ENCODE peak calls at places on chromosomes 3 and 15, in six cellular contexts. C is coronary artery, B is AG09319, N is nephron progenitor cell, Q is OCI-M1, G is NCI-H69. K is an unnamed sample.
A peak's percentile ranks its signal among the peaks of the same experiment; 100 is the strongest.

GRCh38 chr15:99015677-99016568 is 8.3 kb upstream of the PGPEP1L start:
- DNase-seq in B (no peak), Q (no peak), N (peak; percentile 46), C (no peak), G (no peak), K (no peak)

GRCh38 chr3:174342941-174343431 is 516.1 kb upstream of the NAALADL2 start:
- DNase-seq in G (no peak), N (no peak), B (no peak), C (no peak), Q (no peak), K (no peak)

GRCh38 chr3:13332158-13332557 is 88.0 kb downstream of the NUP210 start:
- DNase-seq in N (no peak), C (no peak), G (peak; percentile 65), B (no peak), Q (no peak), K (no peak)

GRCh38 chr15:93274276-93274675 is 185.3 kb upstream of the RGMA start:
- DNase-seq in G (no peak), N (no peak), Q (no peak), C (no peak), B (no peak), K (no peak)

GRCh38 chr3:140424211-140424610 is 253.7 kb upstream of the TRIM42 start:
- DNase-seq in C (no peak), B (no peak), N (no peak), G (no peak), Q (no peak), K (no peak)

GRCh38 chr15:35499723-35500122 is 46.2 kb downstream of the DPH6 start:
- DNase-seq in C (no peak), G (peak; percentile 31), Q (no peak), B (no peak), N (no peak), K (no peak)

GRCh38 chr3:108076564-108076963 is 14.3 kb downstream of the CD47 start:
- DNase-seq in G (no peak), N (no peak), B (no peak), Q (no peak), C (no peak), K (no peak)

GRCh38 chr3:28853830-28854229 is 427.0 kb upstream of the RBMS3 start:
- DNase-seq in C (no peak), B (no peak), N (no peak), Q (peak; percentile 43), G (no peak), K (no peak)

GRCh38 chr15:63583027-63583426 is 14.2 kb upstream of the FBXL22 start:
- DNase-seq in B (peak; percentile 40), Q (no peak), G (no peak), C (no peak), N (no peak), K (no peak)

GRCh38 chr3:59927061-59927460 is 877.2 kb upstream of the CFAP20DC start:
- DNase-seq in N (no peak), G (no peak), Q (no peak), C (no peak), B (no peak), K (no peak)

GRCh38 chr3:197012021-197012883 is 17.4 kb downstream of the MELTF start:
- DNase-seq in B (no peak), N (no peak), G (no peak), Q (no peak), C (no peak), K (no peak)

GRCh38 chr3:58074126-58074715 is 66.0 kb downstream of the FLNB start:
- DNase-seq in Q (peak; percentile 87), G (no peak), N (no peak), C (no peak), B (no peak), K (no peak)

GRCh38 chr3:113769551-113769950 is 22.7 kb downstream of the ATP6V1A start:
- DNase-seq in G (no peak), C (no peak), B (peak; percentile 49), Q (peak; percentile 16), N (no peak), K (no peak)

GRCh38 chr3:157469571-157470294 is 33.1 kb downstream of the PTX3 start:
- DNase-seq in C (no peak), N (no peak), G (no peak), B (no peak), Q (no peak), K (no peak)

GRCh38 chr3:15610083-15610482 is 8.5 kb downstream of the BTD start:
- DNase-seq in B (no peak), G (peak; percentile 8), Q (no peak), N (no peak), C (no peak), K (no peak)

GRCh38 chr3:38555926-38556325 is 59.8 kb downstream of the EXOG start:
- DNase-seq in B (no peak), N (no peak), G (no peak), Q (no peak), C (no peak), K (peak; percentile 36)

GRCh38 chr15:41862515-41863116 is 24.0 kb downstream of the PLA2G4B start:
- DNase-seq in N (no peak), Q (no peak), G (peak; percentile 86), C (no peak), B (no peak), K (no peak)

GRCh38 chr3:108603689-108604088 is 14.2 kb downstream of the DZIP3 start:
- DNase-seq in N (no peak), C (no peak), B (no peak), Q (peak; percentile 69), G (peak; percentile 2), K (no peak)

GRCh38 chr3:70916375-70917055 is 604.1 kb upstream of the MDFIC2 start:
- DNase-seq in N (no peak), Q (peak; percentile 19), C (no peak), G (peak; percentile 77), B (no peak), K (no peak)

GRCh38 chr3:111534701-111535100 is 7.3 kb upstream of the CD96 start:
- DNase-seq in C (no peak), B (no peak), Q (no peak), N (no peak), G (no peak), K (no peak)

GRCh38 chr15:60972866-60973265 is 256.2 kb downstream of the RORA start:
- DNase-seq in C (no peak), G (no peak), N (no peak), B (peak; percentile 31), Q (peak; percentile 10), K (no peak)

GRCh38 chr15:51310064-51310463 is 28.3 kb downstream of the CYP19A1 start:
- DNase-seq in C (peak; percentile 36), G (no peak), B (peak; percentile 53), N (no peak), Q (no peak), K (no peak)

GRCh38 chr15:36877294-36877693 is 223.1 kb downstream of the MEIS2 start:
- DNase-seq in B (no peak), Q (no peak), N (peak; percentile 19), G (no peak), C (no peak), K (no peak)

GRCh38 chr3:77885381-77885780 is 845.5 kb downstream of the ROBO2 start:
- DNase-seq in N (no peak), G (no peak), B (no peak), Q (no peak), C (no peak), K (no peak)

GRCh38 chr15:69090197-69090948 is 70.1 kb upstream of the GLCE start:
- DNase-seq in G (peak; percentile 82), C (no peak), Q (no peak), N (no peak), B (peak; percentile 12), K (no peak)

GRCh38 chr3:183701744-183702143 is 4.1 kb downstream of the YEATS2 start:
- DNase-seq in Q (no peak), B (no peak), G (no peak), N (no peak), C (no peak), K (no peak)

GRCh38 chr3:157559401-157559800 is 56.2 kb upstream of the VEPH1 start:
- DNase-seq in C (no peak), N (no peak), G (no peak), Q (no peak), B (no peak), K (no peak)

GRCh38 chr3:100463646-100464155 is 28.7 kb upstream of the TMEM45A start:
- DNase-seq in N (no peak), G (no peak), C (no peak), B (no peak), Q (no peak), K (no peak)

GRCh38 chr3:72769758-72770540 is 78.3 kb downstream of the SHQ1 start:
- DNase-seq in N (no peak), G (peak; percentile 4), Q (no peak), B (no peak), C (no peak), K (no peak)

GRCh38 chr3:134094491-134094890 is 64.8 kb upstream of the SLCO2A1 start:
- DNase-seq in Q (no peak), C (no peak), N (no peak), G (no peak), B (no peak), K (no peak)

GRCh38 chr3:30686176-30686575 is 79.8 kb downstream of the TGFBR2 start:
- DNase-seq in G (no peak), Q (no peak), B (no peak), C (no peak), N (no peak), K (no peak)

GRCh38 chr3:138747229-138747628 is 87.5 kb downstream of the PIK3CB start:
- DNase-seq in B (no peak), C (no peak), Q (no peak), G (peak; percentile 66), N (no peak), K (no peak)

GRCh38 chr3:131350506-131350905 is 31.1 kb upstream of the NUDT16 start:
- DNase-seq in G (no peak), C (no peak), N (no peak), Q (no peak), B (no peak), K (no peak)

GRCh38 chr3:188001926-188002325 is 152.0 kb upstream of the LPP start:
- DNase-seq in Q (no peak), B (no peak), G (no peak), N (no peak), C (no peak), K (no peak)

GRCh38 chr3:39067286-39067685 is 15.5 kb downstream of the WDR48 start:
- DNase-seq in N (no peak), C (no peak), B (no peak), G (no peak), Q (no peak), K (no peak)

GRCh38 chr15:33131880-33132279 is 62.6 kb downstream of the FMN1 start:
- DNase-seq in C (no peak), G (no peak), Q (no peak), B (no peak), N (no peak), K (no peak)

GRCh38 chr3:42080452-42080872 is 10.7 kb upstream of the TRAK1 start:
- DNase-seq in C (peak; percentile 85), Q (no peak), N (no peak), B (no peak), G (peak; percentile 39), K (peak; percentile 21)